ENCODE peak calls at places on chromosome 12, in nine cellular contexts. M is choroid plexus epithelial cell, G is AG09319, N is ACHN, L is brain pericyte, B is psoas muscle, V is cardiac fibroblast, X is AG04450, E is HAP-1. I is an unnamed sample.

GRCh38 chr12:51970904-51971646 is 19.6 kb downstream of the ACVR1B start:
- DNase-seq in M (peak), G (no peak), N (peak), L (no peak), B (no peak), V (peak), X (no peak), E (peak), I (no peak)

GRCh38 chr12:47576256-47576655 is 129.6 kb downstream of the RPAP3 start:
- DNase-seq in M (no peak), G (no peak), N (no peak), L (no peak), B (no peak), V (no peak), X (no peak), E (no peak), I (no peak)

GRCh38 chr12:118036672-118037411 is 20.3 kb downstream of the RFC5 start:
- DNase-seq in M (no peak), G (no peak), N (no peak), L (no peak), B (no peak), V (no peak), X (no peak), E (no peak), I (no peak)

GRCh38 chr12:52903855-52904508 is 894 bp downstream of the KRT8 start:
- DNase-seq in M (peak), G (no peak), N (peak), L (no peak), B (no peak), V (peak), X (no peak), E (peak), I (no peak)

GRCh38 chr12:107441906-107442305 is 243.7 kb upstream of the PWP1 start:
- DNase-seq in M (peak), G (no peak), N (no peak), L (no peak), B (no peak), V (peak), X (no peak), E (no peak), I (no peak)

GRCh38 chr12:32264995-32265394 is 134.4 kb upstream of the FGD4 start:
- DNase-seq in M (peak), G (peak), N (no peak), L (no peak), B (no peak), V (peak), X (no peak), E (no peak), I (no peak)

GRCh38 chr12:3041558-3042164 is 35.5 kb upstream of the TSPAN9 start:
- DNase-seq in M (peak), G (peak), N (peak), L (peak), B (peak), V (peak), X (peak), E (peak), I (no peak)

GRCh38 chr12:104215638-104216297 is at the start of gene TXNRD1:
- DNase-seq in M (peak), G (peak), N (peak), L (no peak), B (peak), V (peak), X (no peak), E (peak), I (peak)

GRCh38 chr12:77232045-77232444 is 166.7 kb upstream of the E2F7 start:
- DNase-seq in M (peak), G (peak), N (no peak), L (no peak), B (no peak), V (peak), X (peak), E (no peak), I (no peak)

GRCh38 chr12:29242921-29243431 is 93.9 kb downstream of the FAR2 start:
- DNase-seq in M (no peak), G (no peak), N (no peak), L (no peak), B (no peak), V (no peak), X (no peak), E (no peak), I (no peak)

GRCh38 chr12:124399622-124400021 is 104.7 kb downstream of the RFLNA start:
- DNase-seq in M (no peak), G (no peak), N (peak), L (no peak), B (peak), V (no peak), X (no peak), E (peak), I (no peak)

GRCh38 chr12:113398346-113399290 is 5.1 kb downstream of the SDS start:
- DNase-seq in M (no peak), G (no peak), N (no peak), L (no peak), B (no peak), V (no peak), X (no peak), E (no peak), I (no peak)

GRCh38 chr12:93358821-93359220 is 18.9 kb upstream of the NUDT4 start:
- DNase-seq in M (no peak), G (no peak), N (no peak), L (no peak), B (no peak), V (no peak), X (no peak), E (no peak), I (no peak)

GRCh38 chr12:56188786-56189335 is 422 bp downstream of the SMARCC2 start:
- DNase-seq in M (no peak), G (no peak), N (no peak), L (no peak), B (no peak), V (no peak), X (no peak), E (peak), I (no peak)

GRCh38 chr12:29562167-29562776 is 64.8 kb upstream of the OVCH1 start:
- DNase-seq in M (peak), G (peak), N (no peak), L (no peak), B (no peak), V (peak), X (no peak), E (no peak), I (no peak)

GRCh38 chr12:93447555-93448265 is 6.0 kb upstream of the UBE2N start:
- DNase-seq in M (no peak), G (no peak), N (no peak), L (no peak), B (no peak), V (no peak), X (no peak), E (no peak), I (no peak)

GRCh38 chr12:113973109-113973904 is 7.2 kb upstream of the RBM19 start:
- DNase-seq in M (no peak), G (no peak), N (no peak), L (no peak), B (no peak), V (no peak), X (no peak), E (no peak), I (no peak)

GRCh38 chr12:81758421-81759214 is 532 bp downstream of the PPFIA2 start:
- DNase-seq in M (peak), G (no peak), N (no peak), L (no peak), B (peak), V (peak), X (no peak), E (peak), I (peak)

GRCh38 chr12:117125275-117125613 is 26.0 kb upstream of the TESC start:
- DNase-seq in M (no peak), G (no peak), N (peak), L (no peak), B (no peak), V (no peak), X (no peak), E (no peak), I (peak)

GRCh38 chr12:11170810-11171144 is 217 bp upstream of the SMIM10L1 start:
- DNase-seq in M (no peak), G (no peak), N (no peak), L (no peak), B (no peak), V (no peak), X (no peak), E (no peak), I (no peak)

GRCh38 chr12:18818584-18818983 is 80.7 kb downstream of the CAPZA3 start:
- DNase-seq in M (no peak), G (no peak), N (no peak), L (no peak), B (no peak), V (no peak), X (no peak), E (no peak), I (no peak)

GRCh38 chr12:27999970-28000369 is 27.4 kb upstream of the PTHLH start:
- DNase-seq in M (peak), G (no peak), N (no peak), L (no peak), B (no peak), V (no peak), X (no peak), E (no peak), I (no peak)

GRCh38 chr12:69087986-69088385 is 151.4 kb upstream of the CPSF6 start:
- DNase-seq in M (no peak), G (no peak), N (no peak), L (no peak), B (no peak), V (no peak), X (no peak), E (no peak), I (no peak)

GRCh38 chr12:94140556-94140955 is 7.8 kb upstream of the PLXNC1 start:
- DNase-seq in M (peak), G (no peak), N (peak), L (no peak), B (no peak), V (peak), X (no peak), E (peak), I (no peak)

GRCh38 chr12:68225576-68226476 is at the start of gene IL26:
- DNase-seq in M (peak), G (no peak), N (no peak), L (no peak), B (no peak), V (no peak), X (no peak), E (no peak), I (no peak)

GRCh38 chr12:26434299-26434915 is 239.0 kb downstream of the SSPN start:
- DNase-seq in M (peak), G (peak), N (peak), L (peak), B (no peak), V (peak), X (peak), E (peak), I (no peak)

GRCh38 chr12:69070319-69071090 is 137.5 kb upstream of the CPM start:
- DNase-seq in M (peak), G (peak), N (peak), L (no peak), B (no peak), V (peak), X (peak), E (peak), I (no peak)

GRCh38 chr12:63968685-63969084 is 124.2 kb downstream of the SRGAP1 start:
- DNase-seq in M (no peak), G (no peak), N (no peak), L (no peak), B (no peak), V (no peak), X (no peak), E (no peak), I (no peak)